ENCODE peak calls at places on chromosomes 11 and 22, in nine cellular contexts. T is stimulated activated CD4-positive, alpha-beta T cell treated with anti-CD3 and anti-CD28 coated beads, Interleukin-4, amount 100 ng/mL, for 1 hour; O is NCI-H2171 treated with DMSO at 0.1 percent for 48 hours; A is NCI-H1092 treated with DMSO at 0.1 percent for 48 hours; W is fibroblast of pulmonary artery; K is substantia nigra; N is brain pericyte; I is body of pancreas; Q is HEK293T. G is an unnamed sample.
A peak's percentile ranks its signal among the peaks of the same experiment; 100 is the strongest.

GRCh38 chr11:6812391-6813005 is 13.0 kb upstream of the OR6A2 start:
- DNase-seq in T (peak; percentile 6), O (peak; percentile 24), A (peak; percentile 15), W (peak; percentile 55), K (peak; percentile 8), N (no peak), I (no peak), Q (peak; percentile 67), G (peak; percentile 30)

GRCh38 chr11:8338138-8338537 is 74.5 kb upstream of the LMO1 start:
- DNase-seq in T (peak; percentile 19), O (no peak), A (peak; percentile 17), W (peak; percentile 34), K (no peak), N (no peak), I (peak; percentile 45), Q (peak; percentile 79), G (peak; percentile 71)

GRCh38 chr11:8233691-8234424 is 29.8 kb downstream of the LMO1 start:
- DNase-seq in T (no peak), O (no peak), A (peak; percentile 76), W (no peak), K (peak; percentile 9), N (no peak), I (no peak), Q (no peak), G (no peak)

GRCh38 chr11:35412285-35412684 is 7.1 kb downstream of the SLC1A2 start:
- DNase-seq in T (no peak), O (peak; percentile 49), A (peak; percentile 24), W (peak; percentile 33), K (no peak), N (no peak), I (no peak), Q (peak; percentile 45), G (no peak)

GRCh38 chr11:100687032-100687629 is at the start of gene ARHGAP42:
- DNase-seq in T (peak; percentile 3), O (peak; percentile 37), A (peak; percentile 50), W (peak; percentile 68), K (peak; percentile 36), N (no peak), I (peak; percentile 50), Q (peak; percentile 58), G (peak; percentile 71)

GRCh38 chr11:1236316-1237127 is 13.7 kb downstream of the MUC5B start:
- DNase-seq in T (no peak), O (no peak), A (no peak), W (no peak), K (no peak), N (no peak), I (no peak), Q (no peak), G (peak; percentile 46)

GRCh38 chr11:76800466-76801200 is 17.5 kb downstream of the TSKU start:
- DNase-seq in T (no peak), O (no peak), A (no peak), W (no peak), K (no peak), N (no peak), I (peak; percentile 89), Q (no peak), G (no peak)

GRCh38 chr22:17412232-17412631 is 43.0 kb downstream of the CECR2 start:
- DNase-seq in T (no peak), O (peak; percentile 65), A (peak; percentile 5), W (no peak), K (peak; percentile 88), N (no peak), I (no peak), Q (no peak), G (no peak)

GRCh38 chr11:34696876-34697275 is 76.0 kb downstream of the EHF start:
- DNase-seq in T (no peak), O (no peak), A (no peak), W (no peak), K (no peak), N (no peak), I (no peak), Q (no peak), G (no peak)

GRCh38 chr22:39422101-39422500 is 22.5 kb downstream of the TAB1 start:
- DNase-seq in T (no peak), O (no peak), A (no peak), W (no peak), K (no peak), N (no peak), I (no peak), Q (no peak), G (no peak)

GRCh38 chr11:62146476-62147200 is 22.8 kb downstream of the INCENP start:
- DNase-seq in T (no peak), O (no peak), A (no peak), W (no peak), K (no peak), N (no peak), I (no peak), Q (no peak), G (no peak)

GRCh38 chr11:2204361-2205213 is 33.0 kb upstream of the TH start:
- DNase-seq in T (no peak), O (no peak), A (no peak), W (no peak), K (no peak), N (no peak), I (peak; percentile 9), Q (no peak), G (peak; percentile 49)

GRCh38 chr11:11251394-11251970 is 101.6 kb downstream of the CSNK2A3 start:
- DNase-seq in T (no peak), O (no peak), A (no peak), W (no peak), K (no peak), N (no peak), I (no peak), Q (no peak), G (no peak)

GRCh38 chr11:2210366-2211112 is 38.9 kb upstream of the TH start:
- DNase-seq in T (no peak), O (no peak), A (no peak), W (no peak), K (no peak), N (no peak), I (peak; percentile 13), Q (no peak), G (no peak)

GRCh38 chr11:95375881-95376280 is 144.9 kb upstream of the SESN3 start:
- DNase-seq in T (no peak), O (no peak), A (no peak), W (peak; percentile 47), K (no peak), N (peak; percentile 94), I (no peak), Q (no peak), G (no peak)

GRCh38 chr11:30911247-30911646 is 325.1 kb upstream of the MPPED2 start:
- DNase-seq in T (no peak), O (no peak), A (no peak), W (no peak), K (no peak), N (no peak), I (no peak), Q (no peak), G (no peak)

GRCh38 chr11:95147364-95147905 is 57.8 kb downstream of the ENDOD1 start:
- DNase-seq in T (no peak), O (no peak), A (no peak), W (peak; percentile 96), K (peak; percentile 34), N (peak; percentile 60), I (peak; percentile 17), Q (no peak), G (peak; percentile 21)

GRCh38 chr11:91396243-91397133 is 828.1 kb upstream of the FAT3 start:
- DNase-seq in T (no peak), O (no peak), A (no peak), W (no peak), K (no peak), N (no peak), I (no peak), Q (no peak), G (no peak)

GRCh38 chr11:73783483-73784020 is 4.1 kb upstream of the MRPL48 start:
- DNase-seq in T (no peak), O (no peak), A (no peak), W (no peak), K (no peak), N (no peak), I (no peak), Q (no peak), G (no peak)

GRCh38 chr11:43988040-43988793 is 45.8 kb downstream of the C11orf96 start:
- DNase-seq in T (no peak), O (no peak), A (no peak), W (peak; percentile 60), K (no peak), N (no peak), I (no peak), Q (no peak), G (no peak)

GRCh38 chr11:17252704-17253103 is 23.8 kb upstream of the NUCB2 start:
- DNase-seq in T (no peak), O (no peak), A (no peak), W (no peak), K (no peak), N (no peak), I (no peak), Q (no peak), G (no peak)

GRCh38 chr11:100851584-100852152 is 164.6 kb downstream of the ARHGAP42 start:
- DNase-seq in T (no peak), O (no peak), A (no peak), W (no peak), K (no peak), N (no peak), I (no peak), Q (no peak), G (no peak)

GRCh38 chr11:61742391-61742790 is 10.0 kb upstream of the MYRF start:
- DNase-seq in T (no peak), O (no peak), A (no peak), W (no peak), K (no peak), N (no peak), I (no peak), Q (no peak), G (peak; percentile 50)

GRCh38 chr11:12087075-12087775 is 23.2 kb upstream of the MICAL2 start:
- DNase-seq in T (peak; percentile 15), O (no peak), A (no peak), W (peak; percentile 68), K (peak; percentile 34), N (no peak), I (no peak), Q (no peak), G (peak; percentile 60)

GRCh38 chr11:107583629-107584195 is 7.2 kb upstream of the ELMOD1 start:
- DNase-seq in T (no peak), O (no peak), A (no peak), W (no peak), K (no peak), N (no peak), I (no peak), Q (no peak), G (no peak)

GRCh38 chr11:17563248-17563647 is 16.2 kb downstream of the OTOG start:
- DNase-seq in T (no peak), O (no peak), A (no peak), W (no peak), K (no peak), N (no peak), I (no peak), Q (peak; percentile 23), G (no peak)

GRCh38 chr11:46987183-46987582 is 50.6 kb downstream of the CSTPP1 start:
- DNase-seq in T (no peak), O (no peak), A (no peak), W (no peak), K (no peak), N (no peak), I (no peak), Q (no peak), G (no peak)

G was measured in mucosa of descending colon.